ENCODE peak calls at places on chromosomes 2 and 18, in eight cellular contexts. One of them, this sample, is unnamed.

GRCh38 chr2:38091757-38092156 is 15.8 kb upstream of the CYP1B1 start:
- DNase-seq in H54: no peak
- DNase-seq in sigmoid colon: no peak
- DNase-seq in heart left ventricle: no peak
- DNase-seq in HCT116: no peak
- DNase-seq in transverse colon: no peak
- DNase-seq in A549: no peak
- DNase-seq in stomach: no peak
- DNase-seq in this sample: no peak

GRCh38 chr2:167943368-167943767 is 304.0 kb downstream of the STK39 start:
- DNase-seq in HCT116: no peak
- DNase-seq in transverse colon: no peak
- DNase-seq in sigmoid colon: no peak
- DNase-seq in stomach: no peak
- DNase-seq in heart left ventricle: no peak
- DNase-seq in H54: no peak
- DNase-seq in A549: no peak
- DNase-seq in this sample: no peak

GRCh38 chr18:46190667-46191066 is 86.5 kb downstream of the HAUS1 start:
- DNase-seq in sigmoid colon: no peak
- DNase-seq in transverse colon: no peak
- DNase-seq in H54: no peak
- DNase-seq in A549: no peak
- DNase-seq in heart left ventricle: no peak
- DNase-seq in HCT116: no peak
- DNase-seq in stomach: no peak
- DNase-seq in this sample: no peak

GRCh38 chr2:112138143-112139032 is at the start of gene FBLN7:
- DNase-seq in HCT116: no peak
- DNase-seq in H54: no peak
- DNase-seq in transverse colon: no peak
- DNase-seq in stomach: no peak
- DNase-seq in A549: no peak
- DNase-seq in heart left ventricle: peak; percentile 73
- DNase-seq in sigmoid colon: no peak
- DNase-seq in this sample: no peak

GRCh38 chr2:236102971-236103370 is 65.2 kb downstream of the GBX2 start:
- DNase-seq in sigmoid colon: no peak
- DNase-seq in H54: no peak
- DNase-seq in HCT116: no peak
- DNase-seq in stomach: no peak
- DNase-seq in A549: no peak
- DNase-seq in transverse colon: no peak
- DNase-seq in heart left ventricle: no peak
- DNase-seq in this sample: no peak

GRCh38 chr18:55319517-55319905 is 268.5 kb downstream of the TCF4 start:
- DNase-seq in H54: no peak
- DNase-seq in sigmoid colon: no peak
- DNase-seq in heart left ventricle: no peak
- DNase-seq in transverse colon: no peak
- DNase-seq in stomach: no peak
- DNase-seq in HCT116: no peak
- DNase-seq in A549: no peak
- DNase-seq in this sample: no peak

GRCh38 chr2:112629224-112629623 is 16.5 kb upstream of the SLC20A1 start:
- DNase-seq in transverse colon: no peak
- DNase-seq in sigmoid colon: no peak
- DNase-seq in HCT116: no peak
- DNase-seq in heart left ventricle: no peak
- DNase-seq in A549: no peak
- DNase-seq in H54: no peak
- DNase-seq in stomach: no peak
- DNase-seq in this sample: no peak

GRCh38 chr18:11320981-11321380 is 171.6 kb upstream of the PIEZO2 start:
- DNase-seq in stomach: no peak
- DNase-seq in H54: no peak
- DNase-seq in A549: no peak
- DNase-seq in transverse colon: no peak
- DNase-seq in sigmoid colon: no peak
- DNase-seq in heart left ventricle: no peak
- DNase-seq in HCT116: no peak
- DNase-seq in this sample: no peak

GRCh38 chr2:143473206-143473605 is 344.0 kb downstream of the ARHGAP15 start:
- DNase-seq in stomach: no peak
- DNase-seq in H54: peak; percentile 7
- DNase-seq in A549: no peak
- DNase-seq in sigmoid colon: no peak
- DNase-seq in transverse colon: no peak
- DNase-seq in HCT116: no peak
- DNase-seq in heart left ventricle: no peak
- DNase-seq in this sample: no peak

GRCh38 chr2:158539176-158539895 is 82.6 kb downstream of the PKP4 start:
- DNase-seq in HCT116: peak; percentile 34
- DNase-seq in transverse colon: no peak
- DNase-seq in sigmoid colon: no peak
- DNase-seq in stomach: no peak
- DNase-seq in H54: no peak
- DNase-seq in A549: peak; percentile 59
- DNase-seq in heart left ventricle: no peak
- DNase-seq in this sample: no peak

GRCh38 chr2:328761-329160 is 40.9 kb upstream of the ALKAL2 start:
- DNase-seq in stomach: no peak
- DNase-seq in sigmoid colon: no peak
- DNase-seq in transverse colon: no peak
- DNase-seq in HCT116: no peak
- DNase-seq in H54: no peak
- DNase-seq in heart left ventricle: no peak
- DNase-seq in A549: no peak
- DNase-seq in this sample: no peak

GRCh38 chr2:102801098-102801718 is 39.4 kb downstream of the TMEM182 start:
- DNase-seq in sigmoid colon: no peak
- DNase-seq in HCT116: peak; percentile 40
- DNase-seq in transverse colon: no peak
- DNase-seq in A549: peak; percentile 82
- DNase-seq in heart left ventricle: no peak
- DNase-seq in stomach: no peak
- DNase-seq in H54: no peak
- DNase-seq in this sample: no peak

GRCh38 chr2:39981877-39982276 is 202.8 kb upstream of the THUMPD2 start:
- DNase-seq in H54: no peak
- DNase-seq in A549: no peak
- DNase-seq in heart left ventricle: no peak
- DNase-seq in sigmoid colon: no peak
- DNase-seq in transverse colon: no peak
- DNase-seq in HCT116: no peak
- DNase-seq in stomach: no peak
- DNase-seq in this sample: no peak

DNA sequence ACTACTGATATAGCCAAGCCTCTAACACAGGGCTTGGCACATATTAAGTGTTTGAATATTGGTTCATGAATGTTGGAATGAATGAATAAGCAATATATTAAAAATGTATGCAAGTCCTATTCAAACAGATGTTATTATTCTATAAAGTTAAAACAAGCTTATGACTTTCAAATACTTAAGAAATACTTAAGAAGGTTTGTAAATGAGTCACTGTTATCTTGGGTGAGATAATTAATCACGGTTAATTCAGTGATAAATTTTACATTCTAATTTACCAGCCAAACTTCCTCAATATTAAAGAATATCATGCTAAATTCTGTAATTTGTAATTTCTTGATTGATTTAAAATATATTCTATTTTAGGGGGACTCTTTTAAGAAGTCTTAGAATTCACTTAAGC is 74.8 kb downstream of the RBMS1 start:
- DNase-seq in heart left ventricle: no peak
- DNase-seq in H54: no peak
- DNase-seq in stomach: no peak
- DNase-seq in A549: no peak
- DNase-seq in sigmoid colon: no peak
- DNase-seq in HCT116: no peak
- DNase-seq in transverse colon: no peak
- DNase-seq in this sample: no peak
- TF ChIP-seq POLR2A in heart left ventricle: no peak
- TF ChIP-seq POLR2A in H54: no peak
- TF ChIP-seq POLR2A in stomach: no peak
- TF ChIP-seq POLR2A in A549: no peak
- TF ChIP-seq POLR2A in sigmoid colon: no peak
- TF ChIP-seq POLR2A in HCT116: no peak
- TF ChIP-seq POLR2A in transverse colon: no peak
- TF ChIP-seq POLR2A in this sample: no peak

DNA sequence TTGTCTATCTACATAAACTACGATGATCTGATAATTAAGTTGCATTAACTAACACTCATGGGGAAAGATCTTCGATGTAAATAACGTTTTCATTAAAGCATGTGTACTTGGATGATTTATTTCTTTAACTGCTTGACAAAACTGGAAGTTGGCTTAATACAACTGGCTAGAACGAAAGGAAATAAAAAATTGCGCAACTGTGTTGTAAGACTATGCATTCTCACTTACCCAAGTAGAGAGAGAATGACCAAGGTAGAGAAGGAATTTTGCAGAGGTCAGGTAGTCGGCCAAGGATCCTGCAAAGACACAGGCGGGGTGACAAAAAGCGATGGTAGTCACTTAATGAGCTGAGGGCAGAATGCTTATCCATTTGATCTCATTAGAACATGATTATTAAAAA is 1.0 kb downstream of the SLC40A1 start:
- DNase-seq in HCT116: no peak
- DNase-seq in stomach: no peak
- DNase-seq in transverse colon: no peak
- DNase-seq in heart left ventricle: no peak
- DNase-seq in sigmoid colon: no peak
- DNase-seq in H54: no peak
- DNase-seq in A549: no peak
- DNase-seq in this sample: no peak
- TF ChIP-seq POLR2A in HCT116: no peak
- TF ChIP-seq POLR2A in stomach: no peak
- TF ChIP-seq POLR2A in transverse colon: no peak
- TF ChIP-seq POLR2A in heart left ventricle: no peak
- TF ChIP-seq POLR2A in sigmoid colon: no peak
- TF ChIP-seq POLR2A in H54: no peak
- TF ChIP-seq POLR2A in A549: no peak
- TF ChIP-seq POLR2A in this sample: no peak

DNA sequence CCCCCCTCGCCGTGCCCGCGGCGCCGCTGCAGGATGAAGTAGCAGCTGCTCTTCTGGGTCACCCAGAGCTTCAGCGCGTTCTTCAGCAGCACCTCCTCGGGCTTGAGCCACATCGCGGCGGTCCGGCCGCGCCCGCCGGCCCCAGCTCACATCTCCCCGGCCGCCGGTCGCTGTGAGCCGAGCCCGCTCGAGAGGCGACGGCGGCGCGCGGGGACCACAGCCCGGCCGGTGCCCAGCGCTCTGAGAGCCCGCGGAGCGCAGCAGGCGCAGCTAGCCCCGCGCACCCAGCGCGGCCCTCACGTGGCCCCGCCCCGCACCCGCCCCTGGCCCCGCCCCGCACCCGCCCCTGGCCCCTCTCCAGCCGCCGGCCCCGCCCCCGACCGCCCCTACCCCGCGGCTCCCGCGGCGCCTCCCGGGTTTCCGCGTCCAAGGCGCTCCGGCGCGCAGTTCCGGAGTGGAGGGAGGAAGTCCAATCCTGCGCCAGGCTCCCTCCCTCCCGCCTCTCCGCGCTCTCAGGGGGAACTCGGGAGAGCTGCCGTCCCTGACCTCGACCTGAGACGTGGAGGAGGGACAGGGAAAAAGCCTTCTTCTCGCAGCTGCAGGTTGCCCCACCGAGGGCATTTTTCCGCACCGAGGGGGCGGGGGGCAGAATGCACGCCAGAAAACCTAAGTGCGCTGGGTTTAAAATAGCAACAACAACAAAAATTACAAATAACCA is at the start of gene TBC1D8:
- DNase-seq in HCT116: peak; percentile 49
- DNase-seq in H54: peak; percentile 77
- DNase-seq in heart left ventricle: peak; percentile 96
- DNase-seq in A549: peak; percentile 82
- DNase-seq in sigmoid colon: peak; percentile 95
- DNase-seq in stomach: peak; percentile 90
- DNase-seq in transverse colon: peak; percentile 89
- DNase-seq in this sample: peak; percentile 59
- TF ChIP-seq POLR2A in HCT116: peak; percentile 81
- TF ChIP-seq POLR2A in H54: peak; percentile 72
- TF ChIP-seq POLR2A in heart left ventricle: peak; percentile 50
- TF ChIP-seq POLR2A in A549: peak; percentile 81
- TF ChIP-seq POLR2A in sigmoid colon: no peak
- TF ChIP-seq POLR2A in stomach: no peak
- TF ChIP-seq POLR2A in transverse colon: peak; percentile 56
- TF ChIP-seq POLR2A in this sample: no peak

DNA sequence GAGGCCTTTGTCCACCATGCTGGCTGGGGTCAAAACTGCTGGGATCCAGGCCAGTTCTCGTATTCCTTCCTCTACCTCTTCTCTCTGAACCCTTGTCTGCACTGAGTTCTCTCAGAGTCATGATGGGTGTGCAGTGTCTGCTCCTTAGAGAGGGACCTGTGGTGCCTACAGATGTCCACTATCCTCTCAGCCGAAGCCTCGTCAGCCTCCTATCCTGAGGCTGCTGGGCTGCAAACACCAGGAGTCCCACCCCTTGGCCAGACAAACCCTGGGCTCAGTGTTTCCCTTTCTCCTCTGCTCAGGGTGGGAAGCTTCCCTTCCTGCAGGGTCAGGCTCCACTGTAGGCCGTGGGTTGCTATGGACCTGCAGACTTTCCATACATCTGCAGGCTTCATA is 2.3 kb downstream of the INPP5D start:
- DNase-seq in H54: no peak
- DNase-seq in stomach: peak; percentile 23
- DNase-seq in sigmoid colon: peak; percentile 60
- DNase-seq in transverse colon: no peak
- DNase-seq in A549: no peak
- DNase-seq in HCT116: no peak
- DNase-seq in heart left ventricle: peak; percentile 61
- DNase-seq in this sample: no peak
- TF ChIP-seq POLR2A in H54: no peak
- TF ChIP-seq POLR2A in stomach: no peak
- TF ChIP-seq POLR2A in sigmoid colon: no peak
- TF ChIP-seq POLR2A in transverse colon: no peak
- TF ChIP-seq POLR2A in A549: no peak
- TF ChIP-seq POLR2A in HCT116: no peak
- TF ChIP-seq POLR2A in heart left ventricle: no peak
- TF ChIP-seq POLR2A in this sample: no peak

GRCh38 chr2:95271381-95271971 is 2.8 kb upstream of the PROM2 start:
- DNase-seq in HCT116: no peak
- DNase-seq in transverse colon: no peak
- DNase-seq in H54: no peak
- DNase-seq in sigmoid colon: no peak
- DNase-seq in stomach: peak; percentile 16
- DNase-seq in heart left ventricle: no peak
- DNase-seq in A549: no peak
- DNase-seq in this sample: no peak
- TF ChIP-seq POLR2A in HCT116: no peak
- TF ChIP-seq POLR2A in transverse colon: no peak
- TF ChIP-seq POLR2A in H54: no peak
- TF ChIP-seq POLR2A in sigmoid colon: no peak
- TF ChIP-seq POLR2A in stomach: no peak
- TF ChIP-seq POLR2A in heart left ventricle: no peak
- TF ChIP-seq POLR2A in A549: no peak
- TF ChIP-seq POLR2A in this sample: no peak

This sample was measured in GM12892.